ENCODE peak calls at places on chromosomes 5 and 9, in eight cellular contexts. H is stimulated activated naive CD8-positive, alpha-beta T cell treated with anti-CD3 and anti-CD28 coated beads, Interleukin-15, amount 100 ng/mL, for 72 hours; B is left cardiac atrium; C is posterior vena cava; U is NCI-H774; A is activated CD4-positive, CD25-positive, alpha-beta regulatory T cell; L is MM.1S; G is skeletal muscle cell. Y is an unnamed sample.

GRCh38 chr9:130120207-130120587 is 52.0 kb upstream of the NCS1 start:
- DNase-seq in H (no peak), B (no peak), C (no peak), U (no peak), A (no peak), L (no peak), G (no peak), Y (no peak)

GRCh38 chr5:5078009-5078897 is 61.9 kb upstream of the ADAMTS16 start:
- DNase-seq in H (no peak), B (no peak), C (no peak), U (no peak), A (no peak), L (peak), G (no peak), Y (no peak)

GRCh38 chr5:35247645-35248034 is 17.4 kb upstream of the PRLR start:
- DNase-seq in H (no peak), B (no peak), C (no peak), U (no peak), A (no peak), L (no peak), G (peak), Y (no peak)

GRCh38 chr5:78627766-78628165 is 20.8 kb downstream of the LHFPL2 start:
- DNase-seq in H (no peak), B (no peak), C (no peak), U (no peak), A (no peak), L (no peak), G (no peak), Y (no peak)

GRCh38 chr5:175658299-175659145 is 651 bp downstream of the HRH2 start:
- DNase-seq in H (peak), B (peak), C (peak), U (no peak), A (no peak), L (peak), G (no peak), Y (no peak)

GRCh38 chr9:136082496-136083361 is 12.4 kb downstream of the NACC2 start:
- DNase-seq in H (no peak), B (peak), C (peak), U (no peak), A (no peak), L (no peak), G (no peak), Y (no peak)

GRCh38 chr5:80933061-80933460 is 27.1 kb upstream of the RASGRF2 start:
- DNase-seq in H (no peak), B (no peak), C (no peak), U (no peak), A (no peak), L (no peak), G (no peak), Y (no peak)

GRCh38 chr5:606061-606460 is 6.1 kb upstream of the CEP72 start:
- DNase-seq in H (no peak), B (no peak), C (peak), U (no peak), A (no peak), L (no peak), G (no peak), Y (no peak)

GRCh38 chr5:1329111-1329579 is 15.8 kb downstream of the CLPTM1L start:
- DNase-seq in H (no peak), B (no peak), C (no peak), U (no peak), A (no peak), L (no peak), G (no peak), Y (no peak)

GRCh38 chr5:107979272-107979671 is 308.5 kb upstream of the EFNA5 start:
- DNase-seq in H (no peak), B (no peak), C (no peak), U (peak), A (no peak), L (no peak), G (peak), Y (no peak)

GRCh38 chr9:125409637-125410521 is 148.3 kb downstream of the GAPVD1 start:
- DNase-seq in H (no peak), B (peak), C (no peak), U (no peak), A (no peak), L (peak), G (no peak), Y (peak)

GRCh38 chr5:1218351-1219080 is 6.7 kb upstream of the SLC6A18 start:
- DNase-seq in H (no peak), B (no peak), C (no peak), U (peak), A (no peak), L (no peak), G (no peak), Y (no peak)

GRCh38 chr9:38022995-38023394 is 46.0 kb downstream of the SHB start:
- DNase-seq in H (no peak), B (no peak), C (no peak), U (peak), A (no peak), L (no peak), G (no peak), Y (peak)

GRCh38 chr5:158351485-158352140 is 492.7 kb upstream of the CLINT1 start:
- DNase-seq in H (no peak), B (no peak), C (no peak), U (no peak), A (no peak), L (no peak), G (no peak), Y (peak)

GRCh38 chr5:169116961-169117461 is 183.9 kb downstream of the SLIT3 start:
- DNase-seq in H (no peak), B (no peak), C (no peak), U (no peak), A (no peak), L (no peak), G (no peak), Y (no peak)

GRCh38 chr5:95583992-95584391 is 29.1 kb downstream of the ARSK start:
- DNase-seq in H (no peak), B (no peak), C (no peak), U (no peak), A (no peak), L (no peak), G (no peak), Y (no peak)

GRCh38 chr9:61670616-61671015 is 480.8 kb downstream of the SPATA31A7 start:
- DNase-seq in H (no peak), B (no peak), C (no peak), U (no peak), A (no peak), L (no peak), G (no peak), Y (no peak)

GRCh38 chr9:93126825-93127368 is 7.2 kb downstream of the NINJ1 start:
- DNase-seq in H (no peak), B (peak), C (peak), U (no peak), A (no peak), L (no peak), G (no peak), Y (no peak)

GRCh38 chr9:8555767-8556500 is 756.4 kb upstream of the DMAC1 start:
- DNase-seq in H (no peak), B (no peak), C (no peak), U (no peak), A (no peak), L (no peak), G (peak), Y (no peak)

GRCh38 chr5:53607896-53608295 is 47.5 kb downstream of the NDUFS4 start:
- DNase-seq in H (no peak), B (no peak), C (no peak), U (no peak), A (no peak), L (no peak), G (no peak), Y (no peak)

GRCh38 chr5:158770506-158770905 is 329.2 kb downstream of the EBF1 start:
- DNase-seq in H (no peak), B (no peak), C (no peak), U (no peak), A (no peak), L (no peak), G (no peak), Y (no peak)

GRCh38 chr9:79489241-79490000 is 82.3 kb upstream of the TLE4 start:
- DNase-seq in H (no peak), B (peak), C (peak), U (no peak), A (no peak), L (no peak), G (peak), Y (no peak)

GRCh38 chr9:136728548-136729123 is 14.1 kb downstream of the LCN10 start:
- DNase-seq in H (no peak), B (peak), C (peak), U (no peak), A (no peak), L (peak), G (no peak), Y (no peak)

GRCh38 chr5:39283231-39283818 is 64.0 kb upstream of the FYB1 start:
- DNase-seq in H (peak), B (no peak), C (no peak), U (peak), A (peak), L (peak), G (peak), Y (peak)

GRCh38 chr5:68336200-68336599 is 120.6 kb downstream of the PIK3R1 start:
- DNase-seq in H (no peak), B (no peak), C (no peak), U (no peak), A (no peak), L (no peak), G (no peak), Y (no peak)

GRCh38 chr9:92146610-92147009 is 31.4 kb upstream of the SPTLC1 start:
- DNase-seq in H (no peak), B (no peak), C (no peak), U (no peak), A (no peak), L (no peak), G (no peak), Y (no peak)

GRCh38 chr9:121299125-121299466 is 31.1 kb downstream of the GSN start:
- DNase-seq in H (no peak), B (no peak), C (no peak), U (no peak), A (no peak), L (no peak), G (no peak), Y (no peak)

GRCh38 chr9:94812343-94812742 is 85.8 kb downstream of the AOPEP start:
- DNase-seq in H (no peak), B (no peak), C (no peak), U (no peak), A (no peak), L (no peak), G (no peak), Y (no peak)

GRCh38 chr5:77898385-77898784 is 122.2 kb upstream of the TBCA start:
- DNase-seq in H (no peak), B (no peak), C (no peak), U (no peak), A (no peak), L (no peak), G (no peak), Y (no peak)

GRCh38 chr9:3794005-3794404 is 268.2 kb upstream of the RFX3 start:
- DNase-seq in H (no peak), B (no peak), C (no peak), U (peak), A (no peak), L (no peak), G (no peak), Y (peak)

GRCh38 chr9:21608200-21608599 is 126.1 kb upstream of the IFNE start:
- DNase-seq in H (no peak), B (no peak), C (no peak), U (no peak), A (no peak), L (no peak), G (no peak), Y (no peak)

GRCh38 chr5:35129276-35129675 is 81.5 kb upstream of the AGXT2 start:
- DNase-seq in H (no peak), B (no peak), C (no peak), U (no peak), A (no peak), L (no peak), G (peak), Y (no peak)

Y was measured in DMS153.